ENCODE peak calls at places on chromosomes 4 and X, in ten cellular contexts. I is H7; N is CD8-positive, alpha-beta memory T cell; R is substantia nigra; J is right lobe of liver; Z is T-helper 9 cell; X is fibroblast of pulmonary artery; W is stimulated activated naive B cell treated with anti-CD40 and anti-IgM and Interleukin-4, amounts not matched to agents 10 μg/mL and 1 μg/mL and 100 μg/mL, for 72 hours; Y is activated CD8-positive, alpha-beta T cell treated with anti-CD3 and anti-CD28 coated beads for 36 hours; F is cerebellum. C is an unnamed sample.

GRCh38 chr4:38306482-38307071 is 346.4 kb downstream of the PTTG2 start:
- DNase-seq in I (no peak), N (no peak), R (no peak), J (no peak), Z (no peak), X (no peak), W (peak; percentile 62), Y (peak; percentile 72), F (no peak), C (no peak)

GRCh38 chrX:131264053-131264452 is 25.1 kb downstream of the IGSF1 start:
- DNase-seq in I (no peak), N (no peak), R (no peak), J (no peak), Z (no peak), X (no peak), W (no peak), Y (no peak), F (no peak), C (no peak)

GRCh38 chrX:110558406-110558805 is 199.8 kb downstream of the RTL9 start:
- DNase-seq in I (no peak), N (no peak), R (no peak), J (peak; percentile 42), Z (no peak), X (no peak), W (no peak), Y (no peak), F (no peak), C (no peak)

GRCh38 chr4:4880492-4880891 is 21.0 kb downstream of the MSX1 start:
- DNase-seq in I (no peak), N (no peak), R (no peak), J (no peak), Z (no peak), X (no peak), W (no peak), Y (no peak), F (no peak), C (no peak)

GRCh38 chr4:101515099-101515498 is 167.8 kb upstream of the PPP3CA start:
- DNase-seq in I (no peak), N (no peak), R (no peak), J (no peak), Z (no peak), X (no peak), W (no peak), Y (no peak), F (no peak), C (no peak)

GRCh38 chr4:156053174-156053573 is 99.5 kb upstream of the CTSO start:
- DNase-seq in I (no peak), N (no peak), R (no peak), J (no peak), Z (no peak), X (no peak), W (no peak), Y (no peak), F (no peak), C (no peak)

GRCh38 chr4:101279377-101279871 is 67.9 kb downstream of the PPP3CA start:
- DNase-seq in I (no peak), N (no peak), R (no peak), J (no peak), Z (no peak), X (peak; percentile 99), W (peak; percentile 39), Y (peak; percentile 52), F (peak; percentile 8), C (peak; percentile 98)

GRCh38 chrX:139831689-139832456 is 101.0 kb downstream of the ATP11C start:
- DNase-seq in I (peak; percentile 31), N (no peak), R (no peak), J (no peak), Z (no peak), X (peak; percentile 84), W (no peak), Y (no peak), F (no peak), C (peak; percentile 90)

GRCh38 chr4:24793219-24794005 is 2.0 kb upstream of the SOD3 start:
- DNase-seq in I (peak; percentile 60), N (no peak), R (no peak), J (no peak), Z (no peak), X (no peak), W (no peak), Y (no peak), F (no peak), C (no peak)

GRCh38 chrX:44747317-44747716 is 96.5 kb upstream of the DUSP21 start:
- DNase-seq in I (no peak), N (no peak), R (no peak), J (no peak), Z (no peak), X (no peak), W (no peak), Y (no peak), F (no peak), C (no peak)

GRCh38 chr4:7886250-7886973 is 53.2 kb downstream of the AFAP1 start:
- DNase-seq in I (no peak), N (no peak), R (no peak), J (no peak), Z (no peak), X (no peak), W (no peak), Y (no peak), F (no peak), C (peak; percentile 95)

GRCh38 chr4:4866833-4867744 is 7.6 kb downstream of the MSX1 start:
- DNase-seq in I (peak; percentile 94), N (no peak), R (no peak), J (no peak), Z (no peak), X (no peak), W (no peak), Y (no peak), F (no peak), C (no peak)

GRCh38 chr4:73609688-73610087 is 10.5 kb downstream of the RASSF6 start:
- DNase-seq in I (no peak), N (no peak), R (no peak), J (no peak), Z (no peak), X (peak; percentile 67), W (no peak), Y (no peak), F (no peak), C (peak; percentile 79)

GRCh38 chrX:150062292-150063137 is 124.2 kb upstream of the EOLA2 start:
- DNase-seq in I (no peak), N (no peak), R (no peak), J (no peak), Z (no peak), X (peak; percentile 54), W (no peak), Y (no peak), F (no peak), C (peak; percentile 71)

GRCh38 chr4:162683659-162684370 is 482.9 kb downstream of the NAF1 start:
- DNase-seq in I (no peak), N (no peak), R (no peak), J (no peak), Z (no peak), X (no peak), W (no peak), Y (no peak), F (no peak), C (peak; percentile 51)

GRCh38 chrX:68504237-68504636 is 5.4 kb downstream of the YIPF6 start:
- DNase-seq in I (no peak), N (no peak), R (no peak), J (no peak), Z (peak; percentile 11), X (peak; percentile 66), W (peak; percentile 31), Y (peak; percentile 85), F (no peak), C (peak; percentile 73)

GRCh38 chrX:16797358-16797757 is 11.1 kb downstream of the TXLNG start:
- DNase-seq in I (no peak), N (no peak), R (no peak), J (no peak), Z (no peak), X (peak; percentile 12), W (no peak), Y (no peak), F (peak; percentile 50), C (no peak)

GRCh38 chr4:24164054-24164453 is 274.2 kb upstream of the PPARGC1A start:
- DNase-seq in I (no peak), N (no peak), R (no peak), J (no peak), Z (no peak), X (no peak), W (no peak), Y (no peak), F (no peak), C (no peak)

GRCh38 chr4:145681956-145682355 is 2.0 kb downstream of the C4orf51 start:
- DNase-seq in I (no peak), N (no peak), R (no peak), J (no peak), Z (no peak), X (no peak), W (no peak), Y (no peak), F (no peak), C (peak; percentile 33)

GRCh38 chr4:70927502-70928139 is 25.5 kb downstream of the MOB1B start:
- DNase-seq in I (no peak), N (no peak), R (no peak), J (no peak), Z (no peak), X (no peak), W (peak; percentile 46), Y (peak; percentile 54), F (no peak), C (no peak)

GRCh38 chrX:1435241-1435900 is 17.3 kb downstream of the ASMTL start:
- DNase-seq in I (no peak), N (no peak), R (no peak), J (peak; percentile 52), Z (no peak), X (no peak), W (no peak), Y (no peak), F (no peak), C (no peak)

GRCh38 chr4:99808260-99808857 is 8.3 kb upstream of the DAPP1 start:
- DNase-seq in I (peak; percentile 49), N (peak; percentile 54), R (no peak), J (peak; percentile 64), Z (peak; percentile 51), X (peak; percentile 54), W (peak; percentile 66), Y (peak; percentile 82), F (no peak), C (peak; percentile 45)

GRCh38 chrX:39652336-39652735 is 445.4 kb downstream of the BCOR start:
- DNase-seq in I (peak; percentile 68), N (no peak), R (no peak), J (no peak), Z (no peak), X (peak; percentile 38), W (no peak), Y (peak; percentile 47), F (no peak), C (peak; percentile 19)

GRCh38 chrX:13747836-13748235 is 13.3 kb downstream of the OFD1 start:
- DNase-seq in I (peak; percentile 44), N (peak; percentile 30), R (no peak), J (no peak), Z (no peak), X (peak; percentile 83), W (no peak), Y (peak; percentile 53), F (no peak), C (peak; percentile 78)

GRCh38 chrX:6021316-6022091 is 207.2 kb downstream of the NLGN4X start:
- DNase-seq in I (peak; percentile 29), N (no peak), R (no peak), J (no peak), Z (no peak), X (peak; percentile 10), W (peak; percentile 15), Y (peak; percentile 38), F (peak; percentile 38), C (peak; percentile 34)